ENCODE peak calls at places on chromosomes 3 and 15, in four cellular contexts. L is left lung, S is endothelial cell of umbilical vein, B is body of pancreas. R is an unnamed sample. For H3K9me3 and H3K27me3, the result is how much of the 10 kb centered on the place peaks cover.

GRCh38 chr3:116417151-116417550 is 28.1 kb downstream of the LSAMP start:
- DNase-seq in L (no peak), S (no peak), B (no peak), R (no peak)

GRCh38 chr3:63064216-63064755 is 189.1 kb upstream of the CADPS start:
- DNase-seq in L (no peak), S (no peak), B (no peak), R (no peak)

GRCh38 chr3:126317029-126317996 is 39.9 kb downstream of the KLF15 start:
- DNase-seq in L (peak), S (no peak), B (no peak), R (no peak)

GRCh38 chr3:127730666-127731294 is 58.0 kb downstream of the ABTB1 start:
- DNase-seq in L (no peak), S (no peak), B (no peak), R (no peak)

GRCh38 chr3:134211797-134212196 is 38.9 kb downstream of the RYK start:
- DNase-seq in L (no peak), S (peak), B (peak), R (no peak)

GRCh38 chr3:143820466-143821221 is 27.6 kb downstream of the SLC9A9 start:
- DNase-seq in L (no peak), S (no peak), B (no peak), R (no peak)

GRCh38 chr3:144112437-144112836 is 140.8 kb downstream of the DIPK2A start:
- DNase-seq in L (no peak), S (no peak), B (no peak), R (no peak)

GRCh38 chr3:170737763-170738162 is 132.2 kb downstream of the RPL22L1 start:
- DNase-seq in L (no peak), S (no peak), B (no peak), R (no peak)

GRCh38 chr15:30992465-30992864 is 1.0 kb upstream of the MTMR10 start:
- DNase-seq in L (peak), S (no peak), B (peak), R (no peak)
- H3K4me3 ChIP-seq in L (no peak), S (no peak), B (peak), R (no peak)

GRCh38 chr15:26521142-26521541 is 251.7 kb downstream of the GABRB3 start:
- DNase-seq in L (no peak), S (no peak), B (no peak), R (no peak)

GRCh38 chr15:26516102-26516980 is 256.5 kb downstream of the GABRB3 start:
- DNase-seq in L (no peak), S (no peak), B (no peak), R (no peak)

GRCh38 chr15:26518885-26519284 is 254.0 kb downstream of the GABRB3 start:
- DNase-seq in L (no peak), S (no peak), B (no peak), R (no peak)
- H3K9me3 ChIP-seq in L (under half), S (under half), B (under half), R (under half)

DNA sequence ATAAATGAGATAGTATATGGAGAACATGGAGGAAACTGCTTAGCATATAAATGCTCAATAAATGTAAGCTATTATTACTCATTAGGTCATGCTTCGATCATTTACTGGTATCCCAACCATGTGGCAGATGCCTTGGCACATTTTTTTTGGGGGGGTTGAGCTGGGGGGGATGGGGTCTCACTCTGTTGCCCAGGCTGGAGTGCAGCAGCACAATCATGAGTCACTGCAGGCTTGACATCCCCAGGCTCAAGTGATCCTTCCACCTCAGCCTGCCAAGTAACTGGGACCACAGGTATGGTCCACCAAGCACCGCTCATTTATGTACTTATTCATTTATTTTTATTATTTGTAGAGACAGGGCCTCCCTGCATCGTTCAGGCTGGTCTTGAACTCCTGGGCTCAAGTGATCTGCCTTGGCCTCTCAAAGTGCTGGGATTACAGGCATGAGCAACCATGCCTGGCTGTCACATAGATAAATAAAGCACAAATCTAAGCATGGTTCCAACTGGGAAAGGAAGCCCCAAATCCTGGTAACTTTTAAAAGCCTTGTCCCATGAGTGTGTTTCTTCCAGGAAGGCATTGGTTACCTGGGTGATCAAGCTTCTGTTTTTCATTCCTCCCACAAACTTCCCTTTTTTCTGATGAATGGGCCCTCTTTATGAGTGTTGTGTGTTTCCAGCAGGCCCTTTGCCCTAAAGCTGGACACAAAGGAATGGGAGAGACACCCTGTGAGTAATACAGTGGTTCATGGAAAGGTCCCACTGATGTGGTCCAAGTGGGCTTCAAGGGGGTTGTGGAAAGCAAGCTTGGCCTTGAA is 147.4 kb upstream of the UMPS start:
- DNase-seq in L (no peak), S (no peak), B (no peak), R (no peak)
- H3K27me3 ChIP-seq in L (under half), S (under half), B (under half), R (under half)

GRCh38 chr15:77395013-77395774 is 24.7 kb downstream of the PEAK1 start:
- DNase-seq in L (no peak), S (no peak), B (no peak), R (no peak)
- H3K4me3 ChIP-seq in L (no peak), S (no peak), B (no peak), R (no peak)